ENCODE peak calls at places on chromosomes 2 and 18, in four cellular contexts. One of them, this sample, is unnamed.

GRCh38 chr18:76993573-76993972 is 139.0 kb downstream of the MBP start:
- DNase-seq in HL-60: no peak
- DNase-seq in IMR-90: no peak
- DNase-seq in myocyte: no peak
- DNase-seq in this sample: no peak

GRCh38 chr18:13245481-13246000 is 27.0 kb downstream of the LDLRAD4 start:
- DNase-seq in HL-60: no peak
- DNase-seq in IMR-90: no peak
- DNase-seq in myocyte: no peak
- DNase-seq in this sample: no peak

GRCh38 chr2:10834300-10834699 is 21.7 kb upstream of the PDIA6 start:
- DNase-seq in HL-60: no peak
- DNase-seq in IMR-90: no peak
- DNase-seq in myocyte: no peak
- DNase-seq in this sample: no peak

GRCh38 chr18:54679318-54680149 is 88.5 kb downstream of the DYNAP start:
- DNase-seq in HL-60: peak
- DNase-seq in IMR-90: peak
- DNase-seq in myocyte: peak
- DNase-seq in this sample: no peak

GRCh38 chr2:138125306-138125900 is 161.1 kb downstream of the HNMT start:
- DNase-seq in HL-60: no peak
- DNase-seq in IMR-90: no peak
- DNase-seq in myocyte: no peak
- DNase-seq in this sample: no peak

GRCh38 chr2:151498178-151498577 is 88.5 kb downstream of the RIF1 start:
- DNase-seq in HL-60: no peak
- DNase-seq in IMR-90: no peak
- DNase-seq in myocyte: no peak
- DNase-seq in this sample: no peak

GRCh38 chr18:68447286-68447685 is 267.6 kb downstream of the TMX3 start:
- DNase-seq in HL-60: no peak
- DNase-seq in IMR-90: peak
- DNase-seq in myocyte: peak
- DNase-seq in this sample: no peak

GRCh38 chr2:170157025-170157684 is 20.8 kb upstream of the MYO3B start:
- DNase-seq in HL-60: no peak
- DNase-seq in IMR-90: peak
- DNase-seq in myocyte: no peak
- DNase-seq in this sample: no peak

GRCh38 chr18:62621546-62621945 is 93.8 kb upstream of the PHLPP1 start:
- DNase-seq in HL-60: no peak
- DNase-seq in IMR-90: no peak
- DNase-seq in myocyte: no peak
- DNase-seq in this sample: peak

GRCh38 chr18:79496978-79497637 is 101.4 kb downstream of the NFATC1 start:
- DNase-seq in HL-60: no peak
- DNase-seq in IMR-90: peak
- DNase-seq in myocyte: no peak
- DNase-seq in this sample: no peak

GRCh38 chr2:98552499-98553179 is 55.7 kb downstream of the COA5 start:
- DNase-seq in HL-60: no peak
- DNase-seq in IMR-90: peak
- DNase-seq in myocyte: no peak
- DNase-seq in this sample: no peak

GRCh38 chr18:79522451-79523220 is 126.9 kb downstream of the NFATC1 start:
- DNase-seq in HL-60: peak
- DNase-seq in IMR-90: no peak
- DNase-seq in myocyte: no peak
- DNase-seq in this sample: no peak

GRCh38 chr2:70523996-70524965 is 29.3 kb downstream of the TGFA start:
- DNase-seq in HL-60: peak
- DNase-seq in IMR-90: peak
- DNase-seq in myocyte: peak
- DNase-seq in this sample: no peak

GRCh38 chr2:88924533-88924932 is 233.1 kb downstream of the RPIA start:
- DNase-seq in HL-60: no peak
- DNase-seq in IMR-90: no peak
- DNase-seq in myocyte: no peak
- DNase-seq in this sample: no peak

GRCh38 chr2:205725059-205725458 is 42.8 kb downstream of the NRP2 start:
- DNase-seq in HL-60: no peak
- DNase-seq in IMR-90: no peak
- DNase-seq in myocyte: no peak
- DNase-seq in this sample: no peak

GRCh38 chr18:56650944-56651770 is at the start of gene WDR7:
- DNase-seq in HL-60: peak
- DNase-seq in IMR-90: peak
- DNase-seq in myocyte: peak
- DNase-seq in this sample: peak

GRCh38 chr2:56130463-56131070 is 53.2 kb upstream of the CCDC85A start:
- DNase-seq in HL-60: peak
- DNase-seq in IMR-90: peak
- DNase-seq in myocyte: peak
- DNase-seq in this sample: peak

GRCh38 chr2:10934308-10934978 is 22.7 kb downstream of the KCNF1 start:
- DNase-seq in HL-60: no peak
- DNase-seq in IMR-90: no peak
- DNase-seq in myocyte: no peak
- DNase-seq in this sample: no peak

GRCh38 chr2:131112477-131113027 is 7.4 kb downstream of the PLEKHB2 start:
- DNase-seq in HL-60: no peak
- DNase-seq in IMR-90: peak
- DNase-seq in myocyte: no peak
- DNase-seq in this sample: no peak

GRCh38 chr2:9311488-9311887 is 104.9 kb downstream of the ASAP2 start:
- DNase-seq in HL-60: no peak
- DNase-seq in IMR-90: peak
- DNase-seq in myocyte: peak
- DNase-seq in this sample: no peak

GRCh38 chr18:32373505-32373904 is 97.2 kb downstream of the GAREM1 start:
- DNase-seq in HL-60: no peak
- DNase-seq in IMR-90: no peak
- DNase-seq in myocyte: no peak
- DNase-seq in this sample: no peak

GRCh38 chr2:120442541-120442922 is 96.6 kb downstream of the INHBB start:
- DNase-seq in HL-60: no peak
- DNase-seq in IMR-90: no peak
- DNase-seq in myocyte: no peak
- DNase-seq in this sample: no peak

This sample was measured in GDM1.